ENCODE peak calls at places on chromosome 1, in ten cellular contexts. I is fibroblast of lung, F is astrocyte, A is mesenchymal stem cell, P is mammary epithelial cell, M is SK-N-SH, V is neural progenitor cell, G is K562, D is PC-3, L is neuronal stem cell. Y is an unnamed sample.

GRCh38 chr1:209823143-209824041 is 4.4 kb upstream of the UTP25 start:
- DNase-seq in I (peak), F (peak), A (peak), P (peak), M (peak), V (peak), G (peak), D (peak), L (peak), Y (peak)

GRCh38 chr1:111481387-111482221 is 7.8 kb downstream of the C1orf162 start:
- DNase-seq in I (peak), F (peak), A (peak), P (peak), M (peak), V (peak), G (peak), D (peak), L (peak), Y (peak)

GRCh38 chr1:154441241-154441888 is 36.2 kb downstream of the IL6R start:
- DNase-seq in I (no peak), F (no peak), A (no peak), P (no peak), M (no peak), V (no peak), G (no peak), D (no peak), L (no peak), Y (no peak)

GRCh38 chr1:37692834-37693175 is 489 bp downstream of the CDCA8 start:
- DNase-seq in I (no peak), F (no peak), A (no peak), P (no peak), M (no peak), V (no peak), G (no peak), D (no peak), L (no peak), Y (no peak)

GRCh38 chr1:32263744-32264143 is 12.7 kb downstream of the LCK start:
- DNase-seq in I (no peak), F (no peak), A (no peak), P (no peak), M (no peak), V (no peak), G (no peak), D (no peak), L (no peak), Y (no peak)

GRCh38 chr1:99292946-99293345 is 28.7 kb downstream of the PLPPR4 start:
- DNase-seq in I (no peak), F (peak), A (no peak), P (no peak), M (no peak), V (no peak), G (no peak), D (no peak), L (no peak), Y (no peak)

GRCh38 chr1:165329104-165329503 is 27.4 kb downstream of the LMX1A start:
- DNase-seq in I (no peak), F (no peak), A (no peak), P (no peak), M (no peak), V (no peak), G (no peak), D (no peak), L (no peak), Y (no peak)

GRCh38 chr1:42680921-42681683 is 1.1 kb upstream of the YBX1 start:
- DNase-seq in I (peak), F (peak), A (peak), P (peak), M (peak), V (peak), G (no peak), D (peak), L (no peak), Y (peak)

GRCh38 chr1:21267191-21268077 is 22.8 kb downstream of the ECE1 start:
- DNase-seq in I (no peak), F (peak), A (no peak), P (no peak), M (no peak), V (no peak), G (no peak), D (no peak), L (no peak), Y (no peak)

GRCh38 chr1:180248731-180249681 is 18.9 kb downstream of the LHX4 start:
- DNase-seq in I (no peak), F (no peak), A (no peak), P (no peak), M (peak), V (peak), G (peak), D (no peak), L (no peak), Y (peak)

GRCh38 chr1:7554343-7555270 is 216.5 kb upstream of the VAMP3 start:
- DNase-seq in I (peak), F (peak), A (no peak), P (no peak), M (no peak), V (no peak), G (no peak), D (no peak), L (no peak), Y (no peak)

GRCh38 chr1:159825564-159825963 is 1.1 kb upstream of the SLAMF8 start:
- DNase-seq in I (no peak), F (no peak), A (no peak), P (no peak), M (no peak), V (no peak), G (no peak), D (no peak), L (no peak), Y (no peak)

GRCh38 chr1:54884135-54884586 is 2.8 kb downstream of the DHCR24 start:
- DNase-seq in I (peak), F (peak), A (peak), P (no peak), M (no peak), V (no peak), G (no peak), D (no peak), L (no peak), Y (peak)

GRCh38 chr1:158374864-158375263 is 21.2 kb downstream of the CD1E start:
- DNase-seq in I (no peak), F (no peak), A (no peak), P (no peak), M (no peak), V (no peak), G (no peak), D (no peak), L (no peak), Y (no peak)

GRCh38 chr1:43256675-43257570 is 12.9 kb upstream of the TMEM125 start:
- DNase-seq in I (no peak), F (no peak), A (no peak), P (no peak), M (no peak), V (no peak), G (no peak), D (no peak), L (no peak), Y (no peak)

GRCh38 chr1:93578911-93579825 is 102.5 kb downstream of the BCAR3 start:
- DNase-seq in I (no peak), F (no peak), A (no peak), P (no peak), M (peak), V (no peak), G (no peak), D (no peak), L (no peak), Y (no peak)

GRCh38 chr1:938088-938683 is 14.5 kb downstream of the SAMD11 start:
- DNase-seq in I (no peak), F (no peak), A (peak), P (no peak), M (peak), V (no peak), G (peak), D (peak), L (no peak), Y (peak)

GRCh38 chr1:226816585-226816984 is 53.8 kb upstream of the PSEN2 start:
- DNase-seq in I (peak), F (peak), A (peak), P (peak), M (no peak), V (no peak), G (no peak), D (peak), L (no peak), Y (peak)

GRCh38 chr1:21906173-21907078 is 30.7 kb downstream of the HSPG2 start:
- DNase-seq in I (peak), F (no peak), A (peak), P (no peak), M (no peak), V (no peak), G (peak), D (no peak), L (no peak), Y (peak)

GRCh38 chr1:79006564-79006963 is at the start of gene ADGRL4:
- DNase-seq in I (peak), F (peak), A (peak), P (no peak), M (no peak), V (peak), G (no peak), D (no peak), L (peak), Y (peak)

GRCh38 chr1:210372931-210373627 is 44.4 kb downstream of the HHAT start:
- DNase-seq in I (no peak), F (no peak), A (no peak), P (peak), M (no peak), V (no peak), G (no peak), D (no peak), L (no peak), Y (no peak)

GRCh38 chr1:216983823-216984222 is 260.6 kb upstream of the ESRRG start:
- DNase-seq in I (no peak), F (no peak), A (no peak), P (no peak), M (no peak), V (no peak), G (no peak), D (no peak), L (no peak), Y (no peak)

GRCh38 chr1:175072131-175072941 is 4.7 kb downstream of the TNN start:
- DNase-seq in I (peak), F (peak), A (peak), P (peak), M (no peak), V (peak), G (no peak), D (peak), L (no peak), Y (peak)

GRCh38 chr1:94898486-94899385 is 28.2 kb downstream of the CNN3 start:
- DNase-seq in I (peak), F (peak), A (no peak), P (no peak), M (no peak), V (no peak), G (no peak), D (peak), L (no peak), Y (no peak)

GRCh38 chr1:14366361-14367018 is 232.0 kb upstream of the KAZN start:
- DNase-seq in I (peak), F (peak), A (no peak), P (no peak), M (peak), V (peak), G (no peak), D (no peak), L (no peak), Y (peak)

DNA sequence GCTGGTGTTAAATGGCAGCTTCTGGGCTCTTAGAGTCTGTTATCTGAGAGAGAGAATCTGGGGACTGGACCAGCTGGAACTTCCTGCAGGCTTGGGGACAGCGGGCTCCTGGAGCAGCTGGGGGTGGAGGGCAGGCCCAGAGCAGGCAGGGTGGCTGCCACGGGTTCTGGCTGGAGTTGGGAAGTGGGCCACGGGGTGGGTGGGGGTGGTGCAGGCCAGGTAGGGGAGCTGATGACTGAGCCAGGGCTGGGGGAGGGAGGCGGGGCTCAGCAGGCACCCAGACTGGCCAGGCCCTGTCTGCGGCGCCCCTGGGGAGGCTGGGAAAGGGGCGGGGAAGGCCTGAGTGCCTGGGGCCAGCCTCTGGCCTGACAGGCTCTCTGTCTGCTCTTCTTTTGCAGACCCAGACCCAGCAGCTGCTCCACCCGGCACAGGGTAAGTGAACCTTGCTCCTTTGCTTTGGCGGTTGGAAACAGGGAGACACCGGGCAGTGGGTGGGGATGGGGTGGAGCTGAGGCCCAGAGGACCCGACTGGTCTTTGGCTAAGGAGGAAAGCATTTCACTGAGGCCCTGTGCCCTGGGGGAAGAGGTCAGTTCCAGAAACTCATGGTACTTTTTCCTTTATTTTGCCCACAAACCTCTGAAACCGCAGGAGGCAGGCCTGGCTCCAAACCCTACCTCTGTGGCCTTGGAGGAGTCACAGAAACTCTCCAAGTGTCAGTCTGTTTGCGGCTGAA is 48.7 kb downstream of the ARHGEF10L start:
- DNase-seq in I (peak), F (peak), A (peak), P (peak), M (peak), V (peak), G (no peak), D (no peak), L (no peak), Y (peak)
- H3K9ac ChIP-seq in I (peak), F (peak), A (peak), P (no peak), M (peak), V (no peak), G (no peak), D (no peak), L (peak), Y (peak)

DNA sequence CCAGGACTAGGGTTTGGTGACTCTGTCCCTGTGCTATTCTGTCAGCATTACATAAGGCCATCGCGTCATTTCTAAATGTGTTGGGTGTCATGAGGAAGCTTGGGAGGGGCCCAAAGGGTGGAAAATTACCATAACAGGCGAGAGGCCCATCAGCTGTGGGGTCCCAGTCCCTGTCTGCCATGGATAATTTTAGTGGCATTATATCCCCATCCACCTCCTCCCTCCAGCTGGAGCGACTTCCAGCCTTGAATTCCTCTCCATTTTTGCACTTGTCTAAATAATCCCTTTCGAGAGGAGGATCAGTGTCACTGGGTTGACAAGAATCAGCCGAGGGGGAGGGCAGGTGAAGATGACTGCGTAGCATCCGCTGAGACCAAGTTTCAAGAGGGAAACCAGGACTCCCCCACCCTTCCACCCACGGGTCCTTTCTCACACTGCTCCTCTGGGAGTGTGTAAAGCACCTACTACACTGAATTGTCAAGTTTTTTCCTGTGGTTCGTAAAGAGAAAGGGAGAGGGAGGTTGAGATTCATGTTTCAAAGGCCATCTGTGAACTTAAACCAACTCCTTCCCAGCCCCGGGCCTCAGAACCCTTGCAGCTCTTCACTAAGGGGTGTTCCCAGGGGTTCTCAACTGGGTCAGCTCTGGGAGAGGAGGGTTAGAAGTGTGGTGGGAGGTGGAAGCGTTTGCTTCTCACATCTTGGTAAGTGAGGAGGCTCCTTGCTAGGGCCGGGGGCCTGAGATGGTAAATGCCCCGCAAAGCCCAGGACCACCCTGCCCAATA is 29.2 kb downstream of the VASH2 start:
- DNase-seq in I (no peak), F (no peak), A (no peak), P (no peak), M (no peak), V (no peak), G (no peak), D (no peak), L (no peak), Y (no peak)
- H2AFZ ChIP-seq in I (no peak), F (no peak), A (no peak), P (no peak), M (no peak), V (no peak), G (no peak), D (no peak), L (no peak), Y (no peak)

GRCh38 chr1:27596261-27596660 is 7.7 kb downstream of the AHDC1 start:
- DNase-seq in I (no peak), F (no peak), A (no peak), P (no peak), M (no peak), V (no peak), G (no peak), D (no peak), L (no peak), Y (no peak)
- H3K9ac ChIP-seq in I (no peak), F (no peak), A (peak), P (no peak), M (no peak), V (no peak), G (peak), D (no peak), L (peak), Y (peak)

DNA sequence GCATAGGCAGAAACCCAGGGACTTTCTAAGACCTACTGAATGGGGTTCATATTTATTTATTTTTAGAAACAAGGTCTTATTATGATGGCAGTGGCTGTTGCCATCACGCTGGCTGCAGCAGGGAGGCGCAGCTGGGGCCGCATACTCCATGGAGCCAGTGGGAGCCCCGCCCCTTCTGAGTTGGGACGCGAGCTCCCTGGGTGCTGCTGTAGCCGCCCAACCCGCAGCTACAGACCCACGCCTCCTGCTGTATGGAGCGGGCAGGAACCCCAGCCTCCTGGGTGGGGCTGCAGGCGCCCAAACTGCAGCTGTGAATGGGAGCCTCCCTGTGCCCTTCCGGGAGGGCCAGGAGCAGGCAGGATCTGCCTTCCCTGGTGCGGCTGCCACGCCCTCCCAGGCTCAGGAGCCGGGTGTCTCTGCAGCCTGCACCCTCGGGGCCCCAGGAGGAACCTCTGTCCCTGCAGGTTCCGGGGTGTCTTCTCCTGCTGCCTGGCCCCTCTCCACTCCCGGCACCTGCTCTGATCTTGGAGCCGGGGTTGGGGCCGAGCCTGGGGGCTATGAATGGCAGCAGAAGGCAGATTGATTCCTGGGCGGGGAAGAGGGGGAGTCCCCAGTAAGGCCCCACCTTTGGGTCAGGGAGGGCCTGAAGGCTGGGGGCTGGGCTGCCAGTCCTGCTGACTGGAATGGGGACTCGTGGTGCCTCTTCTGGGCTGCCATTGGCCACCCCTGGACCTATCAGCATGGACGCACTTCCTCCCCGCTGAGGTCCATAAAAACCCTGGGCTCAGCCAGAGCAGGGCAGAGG is 66.5 kb upstream of the LRRN2 start:
- DNase-seq in I (no peak), F (no peak), A (peak), P (peak), M (no peak), V (peak), G (peak), D (no peak), L (no peak), Y (no peak)
- H2AFZ ChIP-seq in I (no peak), F (no peak), A (no peak), P (peak), M (no peak), V (peak), G (peak), D (no peak), L (no peak), Y (no peak)

GRCh38 chr1:45146833-45147232 is 59.6 kb downstream of the ZSWIM5 start:
- DNase-seq in I (no peak), F (no peak), A (no peak), P (no peak), M (no peak), V (no peak), G (no peak), D (no peak), L (no peak), Y (peak)
- H3K9ac ChIP-seq in I (no peak), F (no peak), A (no peak), P (no peak), M (no peak), V (no peak), G (no peak), D (no peak), L (no peak), Y (no peak)

GRCh38 chr1:45804671-45804973 is 1.2 kb downstream of the MAST2 start:
- DNase-seq in I (no peak), F (no peak), A (peak), P (no peak), M (no peak), V (no peak), G (no peak), D (peak), L (no peak), Y (peak)
- H2AFZ ChIP-seq in I (no peak), F (no peak), A (no peak), P (peak), M (no peak), V (no peak), G (peak), D (peak), L (no peak), Y (peak)

Y was measured in GM23248.